ENCODE peak calls at places on chromosomes 16 and 17, in six cellular contexts. Y is osteocyte, X is kidney epithelial cell, F is thyroid gland, C is HepG2, K is fibroblast of lung. G is an unnamed sample.

GRCh38 chr17:12977008-12977751 is 40.6 kb downstream of the ELAC2 start:
- DNase-seq in Y (no peak), X (no peak), F (no peak), C (no peak), K (no peak), G (no peak)

GRCh38 chr16:80671281-80671849 is 130.6 kb downstream of the DYNLRB2 start:
- DNase-seq in Y (peak), X (no peak), F (no peak), C (no peak), K (no peak), G (no peak)

GRCh38 chr17:41322264-41322902 is 6.9 kb upstream of the KRTAP17-1 start:
- DNase-seq in Y (no peak), X (peak), F (peak), C (peak), K (peak), G (no peak)

GRCh38 chr17:50944902-50945720 is 79.0 kb upstream of the TOB1 start:
- DNase-seq in Y (no peak), X (no peak), F (no peak), C (no peak), K (no peak), G (no peak)

GRCh38 chr17:44673893-44674292 is 15.7 kb downstream of the CCDC43 start:
- DNase-seq in Y (no peak), X (no peak), F (no peak), C (no peak), K (peak), G (no peak)

GRCh38 chr17:27542841-27543463 is 86.7 kb downstream of the KSR1 start:
- DNase-seq in Y (no peak), X (no peak), F (no peak), C (peak), K (no peak), G (no peak)

GRCh38 chr16:10749680-10750035 is 6.0 kb downstream of the NUBP1 start:
- DNase-seq in Y (no peak), X (no peak), F (no peak), C (no peak), K (peak), G (no peak)

GRCh38 chr16:56357291-56357764 is 68.0 kb downstream of the AMFR start:
- DNase-seq in Y (peak), X (no peak), F (peak), C (no peak), K (no peak), G (no peak)

GRCh38 chr17:42312035-42312284 is 23.7 kb downstream of the STAT5A start:
- DNase-seq in Y (no peak), X (no peak), F (no peak), C (no peak), K (no peak), G (no peak)

GRCh38 chr17:8126306-8127066 is 2.6 kb upstream of the HES7 start:
- DNase-seq in Y (no peak), X (no peak), F (peak), C (no peak), K (peak), G (no peak)

GRCh38 chr16:2808181-2808580 is 8.9 kb upstream of the PRSS21 start:
- DNase-seq in Y (no peak), X (no peak), F (no peak), C (no peak), K (no peak), G (no peak)

GRCh38 chr17:2178798-2179505 is 124.0 kb downstream of the HIC1 start:
- DNase-seq in Y (no peak), X (no peak), F (no peak), C (no peak), K (no peak), G (no peak)

GRCh38 chr16:24989417-24989978 is 25.7 kb downstream of the ARHGAP17 start:
- DNase-seq in Y (no peak), X (no peak), F (no peak), C (no peak), K (peak), G (no peak)

GRCh38 chr17:58317421-58318064 is 11.1 kb downstream of the TSPOAP1 start:
- DNase-seq in Y (no peak), X (peak), F (no peak), C (peak), K (peak), G (no peak)

GRCh38 chr16:50680907-50681885 is at the start of gene SNX20:
- DNase-seq in Y (no peak), X (no peak), F (no peak), C (no peak), K (no peak), G (no peak)

GRCh38 chr17:44384281-44384822 is 5.1 kb downstream of the ITGA2B start:
- DNase-seq in Y (no peak), X (no peak), F (no peak), C (no peak), K (no peak), G (no peak)

GRCh38 chr17:7530294-7530900 is 18.5 kb upstream of the TNFSF12 start:
- DNase-seq in Y (no peak), X (no peak), F (no peak), C (no peak), K (no peak), G (no peak)

GRCh38 chr17:76421054-76421427 is 31.9 kb downstream of the UBE2O start:
- DNase-seq in Y (no peak), X (no peak), F (no peak), C (no peak), K (no peak), G (no peak)

GRCh38 chr17:45218895-45219661 is 2.6 kb upstream of the FMNL1 start:
- DNase-seq in Y (peak), X (no peak), F (peak), C (peak), K (peak), G (peak)

GRCh38 chr16:48197294-48197693 is 41.5 kb upstream of the ABCC12 start:
- DNase-seq in Y (no peak), X (no peak), F (no peak), C (no peak), K (no peak), G (no peak)

GRCh38 chr17:12959441-12959840 is 58.4 kb downstream of the ELAC2 start:
- DNase-seq in Y (no peak), X (peak), F (no peak), C (no peak), K (peak), G (no peak)

GRCh38 chr17:69609495-69610315 is 195.2 kb downstream of the MAP2K6 start:
- DNase-seq in Y (no peak), X (no peak), F (peak), C (peak), K (peak), G (no peak)

GRCh38 chr17:10286324-10286723 is 86.5 kb downstream of the MYH13 start:
- DNase-seq in Y (peak), X (no peak), F (no peak), C (no peak), K (no peak), G (no peak)

GRCh38 chr17:21043296-21044232 is 753 bp upstream of the USP22 start:
- DNase-seq in Y (no peak), X (peak), F (peak), C (peak), K (peak), G (no peak)

GRCh38 chr17:36723459-36723858 is 122.1 kb downstream of the MRM1 start:
- DNase-seq in Y (no peak), X (no peak), F (no peak), C (no peak), K (no peak), G (no peak)

GRCh38 chr16:54026456-54026855 is 260.1 kb downstream of the IRX3 start:
- DNase-seq in Y (no peak), X (no peak), F (no peak), C (no peak), K (no peak), G (no peak)

GRCh38 chr16:23869052-23869451 is 33.3 kb downstream of the PRKCB start:
- DNase-seq in Y (no peak), X (no peak), F (no peak), C (no peak), K (no peak), G (no peak)

GRCh38 chr16:12054868-12055267 is 78.3 kb downstream of the SNX29 start:
- DNase-seq in Y (no peak), X (no peak), F (no peak), C (no peak), K (no peak), G (no peak)

GRCh38 chr16:15618392-15618791 is 24.6 kb downstream of the MARF1 start:
- DNase-seq in Y (no peak), X (no peak), F (no peak), C (no peak), K (peak), G (no peak)

GRCh38 chr17:37574427-37574826 is 34.8 kb downstream of the SYNRG start:
- DNase-seq in Y (no peak), X (no peak), F (no peak), C (no peak), K (no peak), G (no peak)

GRCh38 chr16:54128629-54129230 is 157.9 kb downstream of the IRX3 start:
- DNase-seq in Y (peak), X (no peak), F (no peak), C (no peak), K (no peak), G (no peak)

GRCh38 chr17:5033352-5034015 is 1.7 kb downstream of the SLC52A1 start:
- DNase-seq in Y (no peak), X (no peak), F (no peak), C (no peak), K (no peak), G (no peak)

GRCh38 chr17:78641666-78642065 is 64.5 kb upstream of the DNAH17 start:
- DNase-seq in Y (no peak), X (no peak), F (no peak), C (no peak), K (no peak), G (no peak)

GRCh38 chr17:55402374-55402773 is 19.3 kb downstream of the MMD start:
- DNase-seq in Y (no peak), X (no peak), F (no peak), C (no peak), K (no peak), G (no peak)

GRCh38 chr17:67289174-67289876 is 44.3 kb upstream of the HELZ start:
- DNase-seq in Y (no peak), X (no peak), F (peak), C (no peak), K (peak), G (no peak)

GRCh38 chr17:66904760-66905637 is 59.5 kb upstream of the CACNG4 start:
- DNase-seq in Y (no peak), X (no peak), F (peak), C (peak), K (peak), G (no peak)

GRCh38 chr16:30054959-30055553 is 10.5 kb upstream of the ALDOA start:
- DNase-seq in Y (no peak), X (no peak), F (peak), C (peak), K (no peak), G (peak)

GRCh38 chr17:79811036-79811887 is 14.4 kb upstream of the CBX8 start:
- DNase-seq in Y (no peak), X (no peak), F (no peak), C (peak), K (no peak), G (peak)
- TF ChIP-seq CTCF in Y (peak), X (peak), F (no peak), C (peak), K (peak), G (peak)

DNA sequence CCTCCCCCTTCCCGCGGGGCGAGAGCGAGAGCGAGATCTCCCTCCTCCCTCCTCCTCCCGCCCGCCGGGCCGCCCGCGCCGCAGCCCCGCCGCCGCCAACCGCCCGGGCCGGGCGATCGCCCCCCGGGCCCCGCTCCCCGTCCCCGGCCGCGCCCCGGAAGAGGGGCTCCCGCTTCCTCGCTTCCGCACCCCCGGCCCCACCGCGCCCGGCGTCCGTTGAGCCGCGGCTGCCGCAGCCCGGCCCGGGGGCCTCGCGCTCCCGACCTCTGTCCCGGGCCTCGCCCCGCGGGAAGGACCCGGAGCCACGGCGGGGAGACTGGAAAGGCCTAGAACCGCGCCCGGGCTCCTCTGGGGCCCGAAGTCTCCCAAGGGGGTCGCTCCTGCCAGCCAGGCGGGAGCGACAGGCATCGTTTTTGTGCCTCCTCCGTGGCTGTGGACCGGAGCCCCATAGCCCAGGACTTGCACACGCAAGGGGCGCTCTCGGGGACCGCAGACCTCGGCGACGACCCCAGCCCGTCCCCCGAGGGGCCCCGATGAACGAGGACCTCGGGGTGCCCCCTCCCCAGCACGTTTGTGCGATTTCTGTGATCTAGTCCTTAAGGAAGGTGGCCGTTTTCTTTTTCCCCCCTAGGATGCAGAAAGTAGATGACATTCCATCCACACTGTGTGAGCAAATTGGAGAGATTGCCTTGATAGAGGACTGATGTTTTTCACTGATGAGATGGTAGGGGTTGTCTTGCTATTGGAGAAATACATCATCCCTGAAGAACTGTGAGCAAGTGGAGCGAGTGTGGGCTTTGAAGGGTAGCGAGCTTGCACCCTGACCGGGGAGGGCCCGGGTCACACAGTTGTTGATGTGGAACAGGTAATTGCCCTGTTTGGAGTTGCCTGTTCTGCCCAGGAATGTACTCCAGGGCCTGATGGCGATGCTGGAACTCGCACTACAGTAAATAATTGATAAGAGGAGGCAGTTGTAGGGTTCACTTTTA is 610 bp downstream of the BANP start:
- DNase-seq in Y (no peak), X (no peak), F (peak), C (peak), K (peak), G (no peak)
- TF ChIP-seq CTCF in Y (peak), X (peak), F (no peak), C (peak), K (peak), G (no peak)

GRCh38 chr16:88821168-88821850 is 9.6 kb upstream of the APRT start:
- DNase-seq in Y (no peak), X (no peak), F (no peak), C (no peak), K (no peak), G (no peak)
- TF ChIP-seq CTCF in Y (no peak), X (no peak), F (no peak), C (peak), K (no peak), G (no peak)

GRCh38 chr17:82231312-82231561 is 2.4 kb downstream of the SLC16A3 start:
- DNase-seq in Y (no peak), X (no peak), F (no peak), C (no peak), K (no peak), G (no peak)
- TF ChIP-seq CTCF in Y (no peak), X (no peak), F (no peak), C (no peak), K (no peak), G (no peak)

GRCh38 chr17:19718613-19719364 is 2.4 kb upstream of the SLC47A2 start:
- DNase-seq in Y (no peak), X (no peak), F (no peak), C (peak), K (no peak), G (no peak)

GRCh38 chr17:19717031-19717360 is 612 bp upstream of the SLC47A2 start:
- DNase-seq in Y (no peak), X (no peak), F (no peak), C (no peak), K (no peak), G (no peak)

GRCh38 chr17:19716108-19717030 is at the start of gene SLC47A2:
- DNase-seq in Y (no peak), X (peak), F (peak), C (no peak), K (no peak), G (peak)

GRCh38 chr17:19718041-19718612 is 1.7 kb upstream of the SLC47A2 start:
- DNase-seq in Y (no peak), X (no peak), F (no peak), C (no peak), K (no peak), G (no peak)

GRCh38 chr17:19717411-19717908 is 1.1 kb upstream of the SLC47A2 start:
- DNase-seq in Y (no peak), X (no peak), F (peak), C (no peak), K (no peak), G (no peak)
- TF ChIP-seq CTCF in Y (no peak), X (no peak), F (no peak), C (no peak), K (no peak), G (no peak)